ENCODE peak calls at places on chromosomes 5 and 9, in four cellular contexts. E is breast epithelium, U is GM10248, P is B cell. X is an unnamed sample.

GRCh38 chr5:9716838-9717281 is 86.7 kb upstream of the TAS2R1 start:
- DNase-seq in E (no peak), U (no peak), P (no peak), X (no peak)

GRCh38 chr5:1728846-1729245 is 70.8 kb downstream of the MRPL36 start:
- DNase-seq in E (no peak), U (no peak), P (no peak), X (peak)

GRCh38 chr5:138653502-138653901 is 78.3 kb upstream of the HSPA9 start:
- DNase-seq in E (no peak), U (no peak), P (no peak), X (no peak)

GRCh38 chr5:124867064-124867707 is 120.7 kb upstream of the ZNF608 start:
- DNase-seq in E (no peak), U (no peak), P (no peak), X (no peak)

GRCh38 chr5:119454171-119454570 is 1.9 kb downstream of the HSD17B4 start:
- DNase-seq in E (no peak), U (no peak), P (no peak), X (no peak)

GRCh38 chr9:86405926-86406325 is 51.7 kb upstream of the TUT7 start:
- DNase-seq in E (no peak), U (no peak), P (no peak), X (no peak)

GRCh38 chr5:1320436-1321344 is 24.2 kb downstream of the CLPTM1L start:
- DNase-seq in E (no peak), U (no peak), P (peak), X (no peak)

GRCh38 chr5:155753943-155754581 is 572.9 kb upstream of the SGCD start:
- DNase-seq in E (no peak), U (no peak), P (no peak), X (no peak)

GRCh38 chr9:135504262-135505229 is 4.1 kb downstream of the MRPS2 start:
- DNase-seq in E (no peak), U (peak), P (peak), X (peak)

GRCh38 chr5:142727736-142728047 is 41.8 kb upstream of the FGF1 start:
- DNase-seq in E (no peak), U (no peak), P (no peak), X (no peak)

GRCh38 chr5:133205649-133206048 is 153.8 kb downstream of the HSPA4 start:
- DNase-seq in E (no peak), U (no peak), P (no peak), X (no peak)

GRCh38 chr9:137960496-137960895 is 82.9 kb downstream of the CACNA1B start:
- DNase-seq in E (no peak), U (no peak), P (no peak), X (no peak)

GRCh38 chr5:24492231-24492630 is 152.5 kb downstream of the CDH10 start:
- DNase-seq in E (no peak), U (no peak), P (no peak), X (no peak)

GRCh38 chr9:2066312-2067273 is 51.4 kb downstream of the SMARCA2 start:
- DNase-seq in E (no peak), U (no peak), P (no peak), X (no peak)
- TF ChIP-seq CTCF in E (no peak), U (no peak), P (peak), X (peak)

DNA sequence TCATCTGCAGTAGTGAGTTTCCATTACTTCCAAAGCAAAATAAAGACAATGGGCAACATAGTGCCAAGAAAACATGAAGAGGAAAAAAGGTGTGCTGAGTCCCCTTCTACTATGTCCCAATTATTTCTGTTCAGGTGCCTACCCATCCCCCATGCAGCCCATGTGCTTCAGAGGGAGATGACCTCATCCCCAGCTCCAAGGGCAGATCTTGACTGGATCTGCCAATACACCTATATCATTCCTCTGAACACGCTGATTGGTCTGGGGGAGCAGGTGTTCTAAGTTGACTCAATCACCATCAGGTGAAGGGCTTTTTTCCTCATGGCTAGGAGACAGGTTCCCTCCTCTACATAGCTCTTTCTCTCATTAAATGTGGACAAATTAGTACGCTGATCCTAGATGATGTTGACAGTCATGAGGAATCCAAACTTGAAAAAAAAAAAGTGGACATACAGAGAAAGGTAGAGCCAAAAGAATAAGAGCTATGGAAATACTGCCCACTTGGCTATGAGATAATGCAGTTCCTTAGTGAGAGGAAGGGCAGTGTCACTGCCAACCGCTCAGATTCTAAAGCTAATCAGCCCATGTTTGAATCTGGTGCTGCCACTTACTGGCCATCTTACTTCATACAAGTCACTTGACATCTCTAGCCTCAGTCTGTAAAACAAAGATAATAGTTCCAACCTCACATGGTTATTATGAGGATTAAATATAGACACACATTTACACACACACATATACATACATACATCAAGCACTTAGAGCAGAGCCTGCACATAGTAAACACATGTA is 23.1 kb downstream of the PRELID2 start:
- DNase-seq in E (no peak), U (no peak), P (no peak), X (no peak)
- TF ChIP-seq CTCF in E (no peak), U (no peak), P (no peak), X (peak)

GRCh38 chr9:113854310-113854709 is 21.8 kb upstream of the ZNF618 start:
- DNase-seq in E (no peak), U (no peak), P (no peak), X (no peak)

GRCh38 chr9:113857875-113858274 is 18.2 kb upstream of the ZNF618 start:
- DNase-seq in E (no peak), U (no peak), P (no peak), X (no peak)

GRCh38 chr9:113851359-113851758 is 24.8 kb upstream of the ZNF618 start:
- DNase-seq in E (no peak), U (no peak), P (no peak), X (no peak)

GRCh38 chr9:113851860-113852259 is 24.2 kb upstream of the ZNF618 start:
- DNase-seq in E (no peak), U (no peak), P (no peak), X (no peak)

GRCh38 chr9:113853333-113853732 is 22.8 kb upstream of the ZNF618 start:
- DNase-seq in E (no peak), U (no peak), P (no peak), X (no peak)
- TF ChIP-seq CTCF in E (peak), U (peak), P (no peak), X (peak)

GRCh38 chr9:90219548-90220118 is 423.0 kb downstream of the DIRAS2 start:
- DNase-seq in E (no peak), U (peak), P (peak), X (no peak)
- TF ChIP-seq CTCF in E (peak), U (peak), P (peak), X (peak)

DNA sequence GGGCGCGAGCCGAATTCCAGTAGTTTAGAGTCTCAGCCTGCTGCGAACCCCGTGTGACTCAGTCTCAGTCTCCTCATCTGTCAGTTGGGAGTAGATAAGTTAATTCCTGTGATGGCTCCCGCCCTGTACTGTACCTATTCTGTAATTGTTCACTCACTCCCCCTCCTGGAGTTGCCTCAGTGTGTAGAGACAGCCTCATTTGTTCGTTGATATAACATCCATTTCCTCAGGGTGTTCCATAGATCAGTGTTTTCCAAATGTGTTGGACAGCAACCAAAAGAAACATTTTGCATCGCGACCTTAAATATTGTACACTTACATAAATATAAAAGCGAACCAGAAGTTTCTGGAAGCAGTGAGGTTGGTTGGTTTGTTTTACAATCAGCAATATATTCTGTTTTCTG is 680 bp downstream of the NFX1 start:
- DNase-seq in E (no peak), U (no peak), P (no peak), X (no peak)
- TF ChIP-seq CTCF in E (no peak), U (no peak), P (no peak), X (no peak)

GRCh38 chr5:66864240-66864884 is 268.2 kb downstream of the MAST4 start:
- DNase-seq in E (no peak), U (peak), P (no peak), X (no peak)
- TF ChIP-seq CTCF in E (peak), U (peak), P (no peak), X (peak)

GRCh38 chr9:92600742-92601261 is 65.0 kb upstream of the ECM2 start:
- DNase-seq in E (no peak), U (no peak), P (no peak), X (no peak)

GRCh38 chr9:92603100-92603499 is 66.8 kb downstream of the IPPK start:
- DNase-seq in E (no peak), U (no peak), P (no peak), X (no peak)

GRCh38 chr9:92603990-92604389 is 65.9 kb downstream of the IPPK start:
- DNase-seq in E (no peak), U (no peak), P (no peak), X (no peak)

GRCh38 chr9:92598382-92598781 is 62.6 kb upstream of the ECM2 start:
- DNase-seq in E (no peak), U (no peak), P (no peak), X (no peak)

GRCh38 chr9:92600075-92600741 is 64.4 kb upstream of the ECM2 start:
- DNase-seq in E (no peak), U (no peak), P (no peak), X (no peak)
- TF ChIP-seq CTCF in E (no peak), U (no peak), P (no peak), X (peak)

DNA sequence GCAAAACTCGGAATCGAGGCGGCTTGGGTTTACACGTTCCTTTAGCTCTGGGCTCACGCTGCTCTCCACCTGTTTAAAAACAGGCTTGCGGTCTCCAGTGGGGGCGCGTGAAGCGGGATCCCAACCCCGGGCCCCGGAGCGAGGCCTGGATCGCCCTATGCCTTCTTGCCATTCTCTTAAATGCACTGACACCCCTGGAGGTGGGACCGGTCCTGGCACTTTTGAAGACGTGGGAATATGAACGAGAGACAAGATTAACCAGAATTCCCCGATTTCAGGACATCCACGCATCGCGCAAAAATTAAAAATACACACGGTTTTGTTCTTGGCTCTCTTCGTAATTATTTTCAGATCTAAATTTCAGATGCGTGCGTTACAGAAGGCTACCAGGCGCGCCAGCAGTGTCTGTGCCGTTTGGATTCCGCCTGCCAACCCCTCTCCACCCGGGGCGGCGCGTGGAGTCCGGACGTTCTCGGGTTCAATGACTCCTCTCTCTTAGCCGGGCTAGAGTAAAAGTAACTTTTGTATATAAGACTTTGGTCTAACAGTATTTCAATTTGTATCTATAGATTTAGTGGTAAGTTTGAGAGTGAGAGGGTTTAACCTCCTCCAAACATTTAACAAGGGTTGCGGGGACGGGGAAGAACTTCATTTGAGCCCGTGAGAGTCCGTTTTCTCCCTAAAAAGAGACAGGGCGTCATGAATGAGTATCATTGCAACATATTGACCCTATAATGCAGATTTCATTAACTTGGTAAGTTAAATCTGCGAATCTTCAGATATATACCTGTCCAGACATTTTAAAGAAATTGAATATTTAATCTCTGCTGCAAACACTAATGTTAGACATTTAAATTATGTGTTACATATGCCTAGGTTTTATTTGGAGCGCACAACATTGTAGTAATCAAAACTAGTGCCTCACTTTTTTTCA is 3.8 kb downstream of the FOXD1 start:
- DNase-seq in E (no peak), U (no peak), P (no peak), X (no peak)
- TF ChIP-seq CTCF in E (no peak), U (no peak), P (no peak), X (no peak)

X was measured in chondrocyte.